ENCODE peak calls at places on chromosomes 6 and 20, in five cellular contexts. F, V, E, I and W are unnamed samples.

GRCh38 chr6:42091718-42092023 is 41.3 kb downstream of the TAF8 start:
- DNase-seq in F (no peak), V (no peak), E (no peak), I (no peak), W (no peak)

GRCh38 chr6:135832186-135832585 is 19.3 kb upstream of the PDE7B start:
- DNase-seq in F (no peak), V (no peak), E (no peak), I (no peak), W (no peak)

GRCh38 chr20:61561111-61561830 is 309.2 kb downstream of the CDH4 start:
- DNase-seq in F (no peak), V (no peak), E (no peak), I (no peak), W (no peak)

GRCh38 chr6:105810105-105810921 is 275.8 kb upstream of the PRDM1 start:
- DNase-seq in F (peak; percentile 81), V (peak; percentile 71), E (peak; percentile 68), I (peak; percentile 91), W (peak; percentile 31)

GRCh38 chr6:107460074-107460631 is 789 bp upstream of the PDSS2 start:
- DNase-seq in F (no peak), V (no peak), E (no peak), I (no peak), W (peak; percentile 49)

GRCh38 chr6:56772737-56773184 is 130.1 kb upstream of the DST start:
- DNase-seq in F (peak; percentile 86), V (no peak), E (peak; percentile 20), I (no peak), W (no peak)

GRCh38 chr6:52249078-52249477 is 4.8 kb upstream of the IL17F start:
- DNase-seq in F (no peak), V (no peak), E (no peak), I (no peak), W (no peak)

GRCh38 chr6:105326216-105326615 is 76.7 kb downstream of the PREP start:
- DNase-seq in F (peak; percentile 87), V (no peak), E (no peak), I (peak; percentile 73), W (no peak)

GRCh38 chr6:100255701-100256100 is 209.0 kb downstream of the SIM1 start:
- DNase-seq in F (no peak), V (no peak), E (no peak), I (no peak), W (no peak)

GRCh38 chr6:17584241-17584803 is 15.8 kb upstream of the FAM8A1 start:
- DNase-seq in F (peak; percentile 64), V (no peak), E (peak; percentile 57), I (peak; percentile 66), W (peak; percentile 82)

GRCh38 chr6:149176971-149177667 is 140.4 kb upstream of the TAB2 start:
- DNase-seq in F (no peak), V (no peak), E (no peak), I (no peak), W (no peak)

GRCh38 chr20:2246081-2246491 is 49.7 kb upstream of the TGM3 start:
- DNase-seq in F (peak; percentile 6), V (no peak), E (no peak), I (no peak), W (peak; percentile 47)

GRCh38 chr20:50395914-50396488 is 114.2 kb upstream of the PTPN1 start:
- DNase-seq in F (no peak), V (no peak), E (no peak), I (no peak), W (no peak)

GRCh38 chr20:45433316-45433715 is 17.4 kb downstream of the PIGT start:
- DNase-seq in F (peak; percentile 56), V (no peak), E (peak; percentile 31), I (no peak), W (no peak)

GRCh38 chr6:24357336-24358218 is at the start of gene DCDC2:
- DNase-seq in F (peak; percentile 22), V (peak; percentile 71), E (no peak), I (no peak), W (peak; percentile 64)

GRCh38 chr6:142207265-142207877 is 60.3 kb downstream of the VTA1 start:
- DNase-seq in F (peak; percentile 16), V (no peak), E (peak; percentile 29), I (peak; percentile 43), W (peak; percentile 79)

GRCh38 chr20:20505554-20505953 is 137.7 kb downstream of the INSM1 start:
- DNase-seq in F (no peak), V (no peak), E (no peak), I (no peak), W (no peak)

GRCh38 chr6:158487495-158487894 is 72.4 kb upstream of the TMEM181 start:
- DNase-seq in F (peak; percentile 56), V (no peak), E (no peak), I (no peak), W (no peak)

GRCh38 chr6:140371360-140371870 is 997.0 kb upstream of the CITED2 start:
- DNase-seq in F (no peak), V (no peak), E (no peak), I (no peak), W (peak; percentile 37)

GRCh38 chr6:82441047-82441770 is 77.6 kb downstream of the TPBG start:
- DNase-seq in F (no peak), V (no peak), E (no peak), I (peak; percentile 26), W (peak; percentile 94)

GRCh38 chr20:54134445-54135220 is 39.2 kb downstream of the CYP24A1 start:
- DNase-seq in F (peak; percentile 75), V (no peak), E (no peak), I (peak; percentile 50), W (no peak)

GRCh38 chr6:30200551-30201281 is 12.5 kb downstream of the TRIM26 start:
- DNase-seq in F (no peak), V (no peak), E (no peak), I (no peak), W (no peak)

GRCh38 chr6:133730881-133731280 is 158.0 kb upstream of the TCF21 start:
- DNase-seq in F (peak; percentile 10), V (no peak), E (no peak), I (no peak), W (no peak)

GRCh38 chr20:53866787-53867740 is 203.3 kb downstream of the BCAS1 start:
- DNase-seq in F (no peak), V (no peak), E (no peak), I (no peak), W (peak; percentile 50)

GRCh38 chr6:25142506-25142905 is 136.7 kb upstream of the CARMIL1 start:
- DNase-seq in F (no peak), V (no peak), E (no peak), I (no peak), W (no peak)

GRCh38 chr6:25682324-25682723 is 30.3 kb downstream of the SCGN start:
- DNase-seq in F (no peak), V (no peak), E (no peak), I (no peak), W (no peak)

GRCh38 chr6:170222498-170223471 is 68.1 kb downstream of the DLL1 start:
- DNase-seq in F (peak; percentile 53), V (peak; percentile 63), E (no peak), I (no peak), W (no peak)

GRCh38 chr6:3063733-3064700 is 4.3 kb upstream of the RIPK1 start:
- DNase-seq in F (peak; percentile 62), V (peak; percentile 97), E (peak; percentile 86), I (no peak), W (peak; percentile 79)

GRCh38 chr6:3057063-3057462 is 11.2 kb upstream of the RIPK1 start:
- DNase-seq in F (no peak), V (no peak), E (no peak), I (no peak), W (no peak)

GRCh38 chr6:3058957-3059356 is 9.3 kb upstream of the RIPK1 start:
- DNase-seq in F (no peak), V (no peak), E (no peak), I (no peak), W (no peak)

GRCh38 chr6:3061501-3061941 is 6.8 kb upstream of the RIPK1 start:
- DNase-seq in F (peak; percentile 82), V (no peak), E (no peak), I (no peak), W (peak; percentile 37)
- TF ChIP-seq CTCF in F (peak; percentile 49), V (no peak), E (no peak), I (no peak), W (no peak)

DNA sequence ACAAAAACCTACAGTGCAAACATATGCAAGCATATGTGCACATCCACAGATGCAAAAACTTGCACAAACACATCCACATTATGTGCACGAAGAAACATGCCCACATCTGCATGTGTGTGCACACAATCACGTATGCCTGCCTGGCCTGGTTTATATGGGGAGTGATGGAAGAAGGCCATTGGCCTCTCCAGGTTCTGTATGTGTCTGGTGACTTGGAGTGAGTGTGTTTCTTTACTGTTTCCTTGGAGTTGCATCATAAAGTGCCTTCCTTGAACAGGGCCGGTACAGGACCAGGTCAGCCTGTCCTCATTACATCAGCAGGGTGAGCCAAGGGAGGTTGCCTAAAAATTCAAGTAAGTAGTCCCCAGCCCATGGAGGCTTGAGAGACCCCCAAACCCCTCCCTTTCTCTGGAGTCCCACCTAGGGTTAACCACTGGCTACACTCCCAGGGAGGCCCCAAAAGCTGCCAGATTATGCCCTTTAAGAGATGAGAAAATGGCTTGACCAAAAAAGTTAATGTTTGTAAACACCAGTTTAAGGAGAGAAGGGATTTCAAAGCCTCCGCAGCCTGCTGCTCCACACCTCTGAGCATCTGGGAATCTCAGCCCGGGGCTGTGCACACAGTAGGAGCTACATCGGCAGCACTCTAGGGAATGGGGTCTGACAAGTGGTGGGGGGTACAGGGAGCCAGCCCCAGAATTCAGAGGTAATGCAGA is 140.8 kb downstream of the VEGFA start:
- DNase-seq in F (no peak), V (no peak), E (peak; percentile 65), I (no peak), W (no peak)
- TF ChIP-seq CTCF in F (no peak), V (no peak), E (no peak), I (no peak), W (no peak)

GRCh38 chr6:33428891-33429744 is 9.3 kb downstream of the SYNGAP1 start:
- DNase-seq in F (no peak), V (peak; percentile 50), E (no peak), I (no peak), W (no peak)
- TF ChIP-seq CTCF in F (no peak), V (no peak), E (no peak), I (no peak), W (peak; percentile 4)

GRCh38 chr20:19026901-19027644 is 185.4 kb upstream of the SLC24A3 start:
- DNase-seq in F (no peak), V (no peak), E (no peak), I (no peak), W (no peak)
- TF ChIP-seq CTCF in F (no peak), V (no peak), E (no peak), I (no peak), W (no peak)

DNA sequence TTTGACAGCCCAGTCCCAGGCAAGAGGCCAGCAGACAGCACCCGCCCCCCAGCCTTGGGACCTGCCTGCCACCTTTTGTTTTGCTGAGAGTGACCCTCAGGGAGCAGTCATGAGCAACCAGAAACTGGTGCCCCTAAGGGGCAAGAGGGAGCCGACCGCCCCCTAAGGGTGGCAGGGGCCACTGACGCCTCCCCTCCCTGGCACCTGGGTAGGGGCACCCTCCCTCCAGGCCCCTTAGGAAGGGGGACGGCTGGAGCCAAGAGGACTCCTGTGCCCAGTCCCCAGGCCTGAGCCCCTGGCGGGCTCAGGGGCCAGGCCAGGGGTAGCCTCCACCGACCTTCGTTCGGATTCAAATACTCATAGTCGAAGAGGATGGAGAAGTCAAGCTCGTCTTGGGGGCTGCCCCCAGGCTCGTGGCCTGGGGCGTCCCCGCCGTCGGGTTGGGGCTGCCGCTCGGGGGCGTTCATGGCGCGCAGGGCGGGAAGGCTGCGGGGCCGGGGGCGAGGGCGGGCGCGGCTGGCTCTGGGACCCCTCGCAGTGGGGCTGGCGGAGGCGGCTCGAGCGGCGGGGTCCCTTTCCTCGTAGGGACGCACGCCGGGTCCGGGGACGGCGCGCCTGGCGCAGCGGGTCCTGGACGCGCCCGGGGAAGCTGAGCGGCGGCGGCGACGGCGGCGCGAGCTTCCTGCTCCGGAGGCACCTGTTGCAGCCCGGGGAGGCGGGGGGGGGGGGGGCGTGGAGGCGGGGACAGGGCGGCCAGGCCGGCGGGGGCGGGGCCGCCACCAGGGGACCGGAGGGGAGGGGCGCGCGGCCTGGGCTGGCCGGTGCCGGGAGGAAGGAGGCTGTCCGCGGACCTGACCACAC is at the start of gene NFATC2:
- DNase-seq in F (no peak), V (no peak), E (no peak), I (no peak), W (no peak)
- TF ChIP-seq CTCF in F (no peak), V (no peak), E (no peak), I (no peak), W (peak; percentile 22)